ENCODE peak calls at places on chromosomes 16 and 17, in four cellular contexts. W, B, Q and G are unnamed samples. For H3K9me3, the result is how much of the 10 kb centered on the place peaks cover.

GRCh38 chr16:3388325-3388724 is 12.5 kb downstream of the ZSCAN32 start:
- DNase-seq in W (no peak), B (no peak), Q (no peak), G (no peak)

GRCh38 chr16:19183187-19183586 is 15.1 kb downstream of the SYT17 start:
- DNase-seq in W (no peak), B (no peak), Q (no peak), G (no peak)

GRCh38 chr17:15321556-15322250 is 19.7 kb downstream of the TEKT3 start:
- DNase-seq in W (no peak), B (peak), Q (no peak), G (no peak)

GRCh38 chr17:79005063-79005861 is 4.3 kb downstream of the CANT1 start:
- DNase-seq in W (no peak), B (no peak), Q (peak), G (no peak)

GRCh38 chr17:72118588-72119279 is 2.1 kb upstream of the SOX9 start:
- DNase-seq in W (peak), B (peak), Q (no peak), G (no peak)

GRCh38 chr17:1830288-1830687 is 483 bp downstream of the RPA1 start:
- DNase-seq in W (no peak), B (no peak), Q (no peak), G (peak)

GRCh38 chr17:6147054-6147453 is 76.9 kb downstream of the WSCD1 start:
- DNase-seq in W (no peak), B (no peak), Q (no peak), G (no peak)

GRCh38 chr17:33901085-33901484 is 354.0 kb upstream of the CCL2 start:
- DNase-seq in W (no peak), B (no peak), Q (no peak), G (no peak)

GRCh38 chr17:54888981-54889380 is 11.7 kb upstream of the TOM1L1 start:
- DNase-seq in W (no peak), B (no peak), Q (no peak), G (no peak)

GRCh38 chr17:64203630-64204029 is 59.4 kb downstream of the TEX2 start:
- DNase-seq in W (no peak), B (no peak), Q (no peak), G (no peak)

GRCh38 chr17:46977348-46977747 is 1.7 kb downstream of the RPRML start:
- DNase-seq in W (no peak), B (no peak), Q (no peak), G (peak)

GRCh38 chr17:74027539-74027938 is 175.9 kb upstream of the RPL38 start:
- DNase-seq in W (no peak), B (no peak), Q (no peak), G (no peak)

GRCh38 chr17:688100-688989 is 26.3 kb downstream of the VPS53 start:
- DNase-seq in W (no peak), B (no peak), Q (peak), G (no peak)

GRCh38 chr16:56479469-56479868 is 28.1 kb downstream of the OGFOD1 start:
- DNase-seq in W (no peak), B (no peak), Q (no peak), G (no peak)

GRCh38 chr16:27335349-27336052 is 21.7 kb downstream of the IL4R start:
- DNase-seq in W (no peak), B (no peak), Q (no peak), G (no peak)

GRCh38 chr17:13575922-13576419 is 25.8 kb downstream of the HS3ST3A1 start:
- DNase-seq in W (no peak), B (no peak), Q (no peak), G (no peak)

GRCh38 chr16:23509763-23510153 is 536 bp downstream of the GGA2 start:
- DNase-seq in W (no peak), B (no peak), Q (peak), G (peak)

GRCh38 chr17:69418535-69418934 is 4.0 kb downstream of the MAP2K6 start:
- DNase-seq in W (no peak), B (no peak), Q (no peak), G (no peak)

GRCh38 chr17:2797632-2798031 is 1.4 kb downstream of the RAP1GAP2 start:
- DNase-seq in W (no peak), B (no peak), Q (no peak), G (no peak)

GRCh38 chr17:48503747-48504146 is 27.1 kb downstream of the HOXB1 start:
- DNase-seq in W (no peak), B (peak), Q (no peak), G (no peak)

GRCh38 chr17:38559025-38559879 is 46.5 kb downstream of the SRCIN1 start:
- DNase-seq in W (peak), B (no peak), Q (peak), G (peak)

GRCh38 chr17:71855000-71855399 is 265.8 kb upstream of the SOX9 start:
- DNase-seq in W (no peak), B (no peak), Q (no peak), G (no peak)

GRCh38 chr17:12918132-12918531 is 99.7 kb downstream of the ELAC2 start:
- DNase-seq in W (no peak), B (no peak), Q (no peak), G (no peak)

GRCh38 chr17:6402258-6402657 is 32.7 kb downstream of the AIPL1 start:
- DNase-seq in W (no peak), B (no peak), Q (no peak), G (no peak)

GRCh38 chr16:66036162-66036561 is 330.3 kb upstream of the CDH5 start:
- DNase-seq in W (no peak), B (no peak), Q (no peak), G (no peak)

GRCh38 chr17:60941028-60941427 is 263.4 kb downstream of the BCAS3 start:
- DNase-seq in W (peak), B (peak), Q (no peak), G (no peak)

GRCh38 chr17:7885357-7886226 is 3.0 kb upstream of the CHD3 start:
- DNase-seq in W (peak), B (no peak), Q (peak), G (peak)

GRCh38 chr17:35046740-35047283 is 16.7 kb downstream of the RFFL start:
- DNase-seq in W (no peak), B (no peak), Q (peak), G (peak)

GRCh38 chr17:80545499-80545826 is 825 bp downstream of the RPTOR start:
- DNase-seq in W (no peak), B (no peak), Q (no peak), G (no peak)
- H3K9me3 ChIP-seq in W (under half), B (under half), Q (under half), G (under half)

DNA sequence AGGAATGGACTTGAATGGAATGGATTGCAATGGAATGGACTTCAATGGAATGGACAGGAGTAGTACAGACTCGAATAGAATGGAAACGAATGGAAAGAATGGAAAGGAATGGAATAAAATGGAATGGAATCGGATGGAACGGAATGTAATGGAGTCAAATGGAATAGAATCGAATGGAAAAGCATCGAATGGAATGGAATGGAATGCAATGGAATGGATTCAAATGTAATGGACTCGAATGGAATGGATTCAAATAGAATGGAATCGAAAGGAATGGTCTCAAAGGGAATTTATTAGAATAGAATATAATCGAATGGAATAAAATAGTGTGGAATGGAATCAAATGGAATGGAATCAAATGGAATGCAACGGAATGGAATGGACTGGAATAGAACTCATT is 484.9 kb upstream of the WSB1 start:
- DNase-seq in W (no peak), B (peak), Q (no peak), G (no peak)
- H3K9me3 ChIP-seq in W (half or more), B (half or more), Q (half or more), G (under half)

GRCh38 chr17:53058031-53058430 is 764.7 kb upstream of the KIF2B start:
- DNase-seq in W (no peak), B (no peak), Q (no peak), G (no peak)
- H3K9me3 ChIP-seq in W (under half), B (under half), Q (under half), G (under half)

DNA sequence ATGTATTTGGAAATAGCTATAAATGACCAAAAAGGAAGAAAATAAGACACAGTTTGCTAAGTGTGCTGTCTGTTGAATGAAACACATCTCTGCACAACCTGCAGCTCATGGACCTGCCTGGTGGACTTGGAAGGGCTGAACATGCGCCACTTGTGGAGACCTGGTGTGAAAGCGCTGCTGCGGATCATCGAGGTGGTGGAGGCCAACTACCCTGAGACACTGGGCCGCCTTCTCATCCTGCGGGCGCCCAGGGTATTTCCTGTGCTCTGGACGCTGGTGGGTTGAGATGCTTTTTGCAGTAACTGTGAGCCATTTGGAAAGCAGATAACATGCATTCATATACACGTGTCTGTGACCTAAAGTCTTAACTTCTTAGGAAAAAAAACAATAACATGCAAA is 65.4 kb downstream of the SEC14L1 start:
- DNase-seq in W (no peak), B (no peak), Q (no peak), G (no peak)
- H3K9me3 ChIP-seq in W (under half), B (under half), Q (under half), G (under half)

DNA sequence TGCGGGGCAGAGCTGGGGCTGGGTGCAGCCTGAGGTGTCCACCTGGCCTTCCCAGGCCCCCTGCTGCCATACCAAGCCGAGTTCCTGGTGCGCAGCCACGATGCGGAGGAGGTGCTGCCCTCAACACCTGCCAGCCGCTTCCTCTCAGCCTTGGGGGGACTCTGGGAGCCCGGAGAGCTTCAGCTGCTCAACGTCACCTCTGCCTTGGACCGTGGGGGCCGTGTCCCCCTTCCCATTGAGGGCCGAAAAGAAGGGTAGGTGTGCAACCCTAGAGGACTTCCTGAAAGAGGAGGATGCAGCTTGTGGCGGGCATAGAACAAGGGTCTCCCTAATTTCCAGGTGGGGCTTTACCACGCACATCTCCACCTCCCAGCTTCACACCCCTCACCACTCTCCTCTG is 2.5 kb downstream of the SGCA start:
- DNase-seq in W (no peak), B (no peak), Q (no peak), G (no peak)
- H3K9me3 ChIP-seq in W (under half), B (under half), Q (under half), G (under half)

GRCh38 chr16:85049864-85050263 is 22.3 kb downstream of the KIAA0513 start:
- DNase-seq in W (no peak), B (no peak), Q (no peak), G (no peak)

GRCh38 chr16:85051067-85051709 is 23.6 kb downstream of the KIAA0513 start:
- DNase-seq in W (no peak), B (no peak), Q (no peak), G (no peak)

GRCh38 chr16:85046957-85047866 is 19.6 kb downstream of the KIAA0513 start:
- DNase-seq in W (no peak), B (no peak), Q (peak), G (no peak)

GRCh38 chr16:85047867-85048455 is 20.4 kb downstream of the KIAA0513 start:
- DNase-seq in W (no peak), B (no peak), Q (no peak), G (no peak)

DNA sequence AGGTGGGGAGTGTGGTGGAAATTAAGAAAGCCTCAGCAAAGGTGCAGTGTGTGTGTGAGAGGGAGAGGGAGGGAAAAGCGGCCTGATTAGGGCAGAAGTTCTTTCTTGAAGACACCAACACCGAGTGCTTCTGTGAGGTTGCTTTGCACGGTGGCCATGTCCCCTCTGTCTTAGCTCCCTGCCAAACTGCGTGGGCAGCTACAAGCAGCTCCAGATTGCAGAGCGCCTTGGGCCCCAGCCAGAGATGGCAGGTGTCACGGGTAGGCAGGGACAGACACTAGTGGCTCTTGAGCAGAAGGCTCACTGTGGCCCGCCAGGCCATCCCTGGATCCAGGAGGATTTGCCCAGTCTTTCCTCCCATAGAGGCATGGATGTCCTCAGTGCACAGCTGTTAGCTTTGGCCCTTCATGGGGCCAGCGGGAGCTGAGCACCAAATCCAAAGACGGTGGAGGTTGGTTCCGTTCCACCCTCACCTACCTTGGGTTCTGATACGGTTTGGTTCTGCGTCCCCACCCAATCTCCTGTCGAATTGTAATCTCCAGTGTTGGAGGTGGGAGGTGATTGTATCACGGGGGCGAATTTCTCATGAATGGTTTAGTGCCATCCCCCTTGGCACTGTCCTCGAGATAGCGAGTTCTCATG is 21.4 kb downstream of the KIAA0513 start:
- DNase-seq in W (no peak), B (no peak), Q (no peak), G (no peak)
- H3K9me3 ChIP-seq in W (under half), B (under half), Q (under half), G (under half)

DNA sequence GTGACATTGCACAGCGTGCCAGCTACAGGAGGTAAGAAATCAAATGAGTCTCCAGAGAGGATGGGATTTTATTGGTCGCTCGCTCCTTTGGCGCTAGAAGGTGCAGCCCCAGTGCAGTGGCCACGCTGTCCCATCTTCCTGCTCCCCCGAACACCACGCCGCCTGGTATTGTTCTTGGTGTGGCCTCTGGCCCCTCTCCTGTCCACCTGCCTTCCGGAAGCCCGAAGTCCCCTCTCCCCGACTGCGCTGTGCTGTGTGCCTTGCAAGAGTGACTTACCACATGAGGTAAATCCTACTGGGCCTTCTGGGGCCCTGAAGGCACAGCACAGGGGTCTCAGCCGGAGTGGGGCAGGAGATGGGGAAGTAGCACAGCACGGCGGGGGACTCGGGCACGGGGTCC is 58.2 kb downstream of the MARCHF10 start:
- DNase-seq in W (no peak), B (no peak), Q (no peak), G (no peak)
- H3K9me3 ChIP-seq in W (under half), B (under half), Q (under half), G (under half)

GRCh38 chr16:71453051-71453450 is 9.0 kb downstream of the ZNF23 start:
- DNase-seq in W (no peak), B (no peak), Q (no peak), G (no peak)

GRCh38 chr16:71449020-71449419 is 7.2 kb upstream of the TLE7 start:
- DNase-seq in W (no peak), B (no peak), Q (no peak), G (no peak)

GRCh38 chr16:71443714-71444113 is 1.9 kb upstream of the TLE7 start:
- DNase-seq in W (no peak), B (no peak), Q (no peak), G (no peak)

DNA sequence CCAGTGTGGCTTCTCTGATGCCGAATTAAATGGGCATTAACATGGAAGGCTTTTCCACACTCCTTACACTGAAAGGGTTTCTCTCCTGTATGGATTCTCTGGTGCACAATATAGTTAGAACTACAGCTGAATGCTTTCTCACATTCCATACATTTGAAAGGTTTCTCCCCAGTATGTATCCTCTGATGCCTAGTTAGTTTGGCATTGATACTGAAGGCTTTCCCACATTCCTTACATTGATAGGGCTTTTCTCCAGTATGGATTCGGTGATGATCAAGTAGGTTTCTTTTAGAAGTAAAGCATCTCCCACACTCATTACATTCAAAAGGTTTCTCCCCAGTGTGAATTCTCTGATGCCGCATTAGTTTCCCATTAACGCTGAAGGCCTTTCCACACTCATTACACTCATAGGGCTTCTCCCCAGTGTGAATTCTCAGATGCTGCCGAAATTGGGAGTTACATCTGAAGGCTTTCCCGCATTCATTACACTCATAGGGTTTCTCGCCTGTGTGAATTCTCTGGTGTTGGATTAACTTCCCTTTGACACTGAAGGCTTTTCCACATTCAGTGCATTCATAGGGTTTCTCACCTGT is 6.5 kb upstream of the TLE7 start:
- DNase-seq in W (no peak), B (no peak), Q (no peak), G (no peak)
- H3K9me3 ChIP-seq in W (half or more), B (half or more), Q (half or more), G (under half)

DNA sequence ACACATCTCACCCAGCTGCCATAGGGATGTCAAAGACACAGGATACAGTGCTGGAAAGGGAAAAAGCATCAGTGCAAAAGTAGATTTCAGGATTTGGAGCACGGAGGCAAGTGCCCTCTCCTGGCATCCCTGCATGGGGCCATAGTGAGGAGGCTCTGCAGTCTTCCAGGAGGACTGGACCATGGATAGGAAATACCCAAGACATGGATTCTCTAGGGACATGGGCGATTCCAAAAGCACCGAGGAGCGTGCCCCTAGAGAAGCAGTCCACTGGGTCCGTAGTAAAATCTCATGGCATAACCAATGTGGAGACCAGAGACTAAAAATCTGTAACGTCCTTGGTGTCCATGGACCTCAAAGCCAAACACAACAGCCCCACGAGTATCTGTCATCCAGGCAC is 818.2 kb downstream of the KCNJ18 start:
- DNase-seq in W (no peak), B (no peak), Q (no peak), G (no peak)
- H3K9me3 ChIP-seq in W (under half), B (half or more), Q (under half), G (under half)